ENCODE peak calls at places on chromosomes 1 and 21, in eight cellular contexts. One of them, this sample, is unnamed.

GRCh38 chr21:35256468-35256988 is 207.4 kb upstream of the RUNX1 start:
- DNase-seq in GM12865: no peak
- DNase-seq in brain microvascular endothelial cell: peak
- DNase-seq in GM13977: no peak
- DNase-seq in Calu3: peak
- DNase-seq in activated T-helper 1 cell treated with anti-CD3 and anti-CD28 coated beads, Interleukin-12 subunit alpha, Interleukin-12 subunit beta, Interleukin-2, Interleukin-4 antibody, amounts not matched to agents 30 ng/mL and 10 ng/mL and 1 ng/mL, durations not matched to agents 14 hours and 24 hours and 36 hours: no peak
- DNase-seq in cardiac septum: peak
- DNase-seq in OCI-M1: peak
- DNase-seq in this sample: peak

GRCh38 chr1:41322835-41323234 is 38.4 kb upstream of the FOXO6 start:
- DNase-seq in cardiac septum: no peak
- DNase-seq in brain microvascular endothelial cell: no peak
- DNase-seq in activated T-helper 1 cell treated with anti-CD3 and anti-CD28 coated beads, Interleukin-12 subunit alpha, Interleukin-12 subunit beta, Interleukin-2, Interleukin-4 antibody, amounts not matched to agents 30 ng/mL and 10 ng/mL and 1 ng/mL, durations not matched to agents 14 hours and 24 hours and 36 hours: no peak
- DNase-seq in GM13977: peak
- DNase-seq in OCI-M1: peak
- DNase-seq in Calu3: peak
- DNase-seq in GM12865: peak
- DNase-seq in this sample: no peak

GRCh38 chr21:44557491-44558328 is 885 bp downstream of the KRTAP10-3 start:
- DNase-seq in GM12865: no peak
- DNase-seq in cardiac septum: no peak
- DNase-seq in brain microvascular endothelial cell: no peak
- DNase-seq in Calu3: no peak
- DNase-seq in OCI-M1: no peak
- DNase-seq in GM13977: no peak
- DNase-seq in activated T-helper 1 cell treated with anti-CD3 and anti-CD28 coated beads, Interleukin-12 subunit alpha, Interleukin-12 subunit beta, Interleukin-2, Interleukin-4 antibody, amounts not matched to agents 30 ng/mL and 10 ng/mL and 1 ng/mL, durations not matched to agents 14 hours and 24 hours and 36 hours: no peak
- DNase-seq in this sample: no peak

GRCh38 chr1:155318082-155318481 is 2.6 kb upstream of the RUSC1 start:
- DNase-seq in brain microvascular endothelial cell: no peak
- DNase-seq in GM13977: no peak
- DNase-seq in cardiac septum: no peak
- DNase-seq in activated T-helper 1 cell treated with anti-CD3 and anti-CD28 coated beads, Interleukin-12 subunit alpha, Interleukin-12 subunit beta, Interleukin-2, Interleukin-4 antibody, amounts not matched to agents 30 ng/mL and 10 ng/mL and 1 ng/mL, durations not matched to agents 14 hours and 24 hours and 36 hours: no peak
- DNase-seq in OCI-M1: no peak
- DNase-seq in GM12865: no peak
- DNase-seq in Calu3: no peak
- DNase-seq in this sample: no peak

GRCh38 chr1:89540406-89540970 is 15.9 kb downstream of the LRRC8B start:
- DNase-seq in cardiac septum: no peak
- DNase-seq in OCI-M1: peak
- DNase-seq in GM12865: no peak
- DNase-seq in Calu3: no peak
- DNase-seq in brain microvascular endothelial cell: no peak
- DNase-seq in activated T-helper 1 cell treated with anti-CD3 and anti-CD28 coated beads, Interleukin-12 subunit alpha, Interleukin-12 subunit beta, Interleukin-2, Interleukin-4 antibody, amounts not matched to agents 30 ng/mL and 10 ng/mL and 1 ng/mL, durations not matched to agents 14 hours and 24 hours and 36 hours: no peak
- DNase-seq in GM13977: no peak
- DNase-seq in this sample: no peak

GRCh38 chr1:230987446-230987845 is 8.6 kb downstream of the ARV1 start:
- DNase-seq in OCI-M1: no peak
- DNase-seq in Calu3: no peak
- DNase-seq in activated T-helper 1 cell treated with anti-CD3 and anti-CD28 coated beads, Interleukin-12 subunit alpha, Interleukin-12 subunit beta, Interleukin-2, Interleukin-4 antibody, amounts not matched to agents 30 ng/mL and 10 ng/mL and 1 ng/mL, durations not matched to agents 14 hours and 24 hours and 36 hours: no peak
- DNase-seq in cardiac septum: no peak
- DNase-seq in brain microvascular endothelial cell: no peak
- DNase-seq in GM13977: no peak
- DNase-seq in GM12865: no peak
- DNase-seq in this sample: no peak

GRCh38 chr1:46539968-46540367 is 11.5 kb downstream of the KNCN start:
- DNase-seq in OCI-M1: no peak
- DNase-seq in Calu3: no peak
- DNase-seq in brain microvascular endothelial cell: peak
- DNase-seq in GM12865: no peak
- DNase-seq in activated T-helper 1 cell treated with anti-CD3 and anti-CD28 coated beads, Interleukin-12 subunit alpha, Interleukin-12 subunit beta, Interleukin-2, Interleukin-4 antibody, amounts not matched to agents 30 ng/mL and 10 ng/mL and 1 ng/mL, durations not matched to agents 14 hours and 24 hours and 36 hours: no peak
- DNase-seq in cardiac septum: no peak
- DNase-seq in GM13977: no peak
- DNase-seq in this sample: no peak

GRCh38 chr1:179230251-179230650 is 774 bp upstream of the ABL2 start:
- DNase-seq in GM12865: no peak
- DNase-seq in OCI-M1: peak
- DNase-seq in activated T-helper 1 cell treated with anti-CD3 and anti-CD28 coated beads, Interleukin-12 subunit alpha, Interleukin-12 subunit beta, Interleukin-2, Interleukin-4 antibody, amounts not matched to agents 30 ng/mL and 10 ng/mL and 1 ng/mL, durations not matched to agents 14 hours and 24 hours and 36 hours: no peak
- DNase-seq in GM13977: peak
- DNase-seq in Calu3: no peak
- DNase-seq in brain microvascular endothelial cell: peak
- DNase-seq in cardiac septum: no peak
- DNase-seq in this sample: no peak

GRCh38 chr1:224333939-224334701 is 4.1 kb upstream of the NVL start:
- DNase-seq in cardiac septum: no peak
- DNase-seq in GM12865: peak
- DNase-seq in Calu3: no peak
- DNase-seq in GM13977: peak
- DNase-seq in brain microvascular endothelial cell: peak
- DNase-seq in OCI-M1: peak
- DNase-seq in activated T-helper 1 cell treated with anti-CD3 and anti-CD28 coated beads, Interleukin-12 subunit alpha, Interleukin-12 subunit beta, Interleukin-2, Interleukin-4 antibody, amounts not matched to agents 30 ng/mL and 10 ng/mL and 1 ng/mL, durations not matched to agents 14 hours and 24 hours and 36 hours: no peak
- DNase-seq in this sample: no peak

GRCh38 chr1:154351363-154352068 is 26.2 kb downstream of the ATP8B2 start:
- DNase-seq in Calu3: peak
- DNase-seq in OCI-M1: no peak
- DNase-seq in GM12865: no peak
- DNase-seq in activated T-helper 1 cell treated with anti-CD3 and anti-CD28 coated beads, Interleukin-12 subunit alpha, Interleukin-12 subunit beta, Interleukin-2, Interleukin-4 antibody, amounts not matched to agents 30 ng/mL and 10 ng/mL and 1 ng/mL, durations not matched to agents 14 hours and 24 hours and 36 hours: no peak
- DNase-seq in brain microvascular endothelial cell: no peak
- DNase-seq in GM13977: no peak
- DNase-seq in cardiac septum: no peak
- DNase-seq in this sample: no peak

GRCh38 chr1:244502630-244503029 is 41.6 kb downstream of the CATSPERE start:
- DNase-seq in OCI-M1: no peak
- DNase-seq in cardiac septum: no peak
- DNase-seq in activated T-helper 1 cell treated with anti-CD3 and anti-CD28 coated beads, Interleukin-12 subunit alpha, Interleukin-12 subunit beta, Interleukin-2, Interleukin-4 antibody, amounts not matched to agents 30 ng/mL and 10 ng/mL and 1 ng/mL, durations not matched to agents 14 hours and 24 hours and 36 hours: no peak
- DNase-seq in brain microvascular endothelial cell: no peak
- DNase-seq in Calu3: no peak
- DNase-seq in GM13977: no peak
- DNase-seq in GM12865: no peak
- DNase-seq in this sample: no peak

GRCh38 chr1:172147541-172147940 is 272.9 kb upstream of the C1orf105 start:
- DNase-seq in GM13977: no peak
- DNase-seq in brain microvascular endothelial cell: no peak
- DNase-seq in Calu3: no peak
- DNase-seq in activated T-helper 1 cell treated with anti-CD3 and anti-CD28 coated beads, Interleukin-12 subunit alpha, Interleukin-12 subunit beta, Interleukin-2, Interleukin-4 antibody, amounts not matched to agents 30 ng/mL and 10 ng/mL and 1 ng/mL, durations not matched to agents 14 hours and 24 hours and 36 hours: no peak
- DNase-seq in cardiac septum: no peak
- DNase-seq in GM12865: no peak
- DNase-seq in OCI-M1: no peak
- DNase-seq in this sample: no peak

GRCh38 chr1:6273380-6273891 is 12.5 kb upstream of the GPR153 start:
- DNase-seq in GM12865: no peak
- DNase-seq in Calu3: peak
- DNase-seq in brain microvascular endothelial cell: peak
- DNase-seq in activated T-helper 1 cell treated with anti-CD3 and anti-CD28 coated beads, Interleukin-12 subunit alpha, Interleukin-12 subunit beta, Interleukin-2, Interleukin-4 antibody, amounts not matched to agents 30 ng/mL and 10 ng/mL and 1 ng/mL, durations not matched to agents 14 hours and 24 hours and 36 hours: no peak
- DNase-seq in cardiac septum: no peak
- DNase-seq in GM13977: no peak
- DNase-seq in OCI-M1: no peak
- DNase-seq in this sample: peak

GRCh38 chr1:30756545-30757195 is 904 bp downstream of the LAPTM5 start:
- DNase-seq in cardiac septum: peak
- DNase-seq in GM12865: peak
- DNase-seq in Calu3: peak
- DNase-seq in OCI-M1: peak
- DNase-seq in brain microvascular endothelial cell: peak
- DNase-seq in activated T-helper 1 cell treated with anti-CD3 and anti-CD28 coated beads, Interleukin-12 subunit alpha, Interleukin-12 subunit beta, Interleukin-2, Interleukin-4 antibody, amounts not matched to agents 30 ng/mL and 10 ng/mL and 1 ng/mL, durations not matched to agents 14 hours and 24 hours and 36 hours: peak
- DNase-seq in GM13977: no peak
- DNase-seq in this sample: peak

GRCh38 chr1:229440821-229441537 is 7.1 kb upstream of the ACTA1 start:
- DNase-seq in brain microvascular endothelial cell: peak
- DNase-seq in GM13977: peak
- DNase-seq in activated T-helper 1 cell treated with anti-CD3 and anti-CD28 coated beads, Interleukin-12 subunit alpha, Interleukin-12 subunit beta, Interleukin-2, Interleukin-4 antibody, amounts not matched to agents 30 ng/mL and 10 ng/mL and 1 ng/mL, durations not matched to agents 14 hours and 24 hours and 36 hours: peak
- DNase-seq in GM12865: peak
- DNase-seq in OCI-M1: peak
- DNase-seq in Calu3: no peak
- DNase-seq in cardiac septum: no peak
- DNase-seq in this sample: peak

GRCh38 chr1:247482747-247483146 is 24.8 kb upstream of the OR2B11 start:
- DNase-seq in OCI-M1: no peak
- DNase-seq in cardiac septum: no peak
- DNase-seq in GM13977: no peak
- DNase-seq in Calu3: no peak
- DNase-seq in activated T-helper 1 cell treated with anti-CD3 and anti-CD28 coated beads, Interleukin-12 subunit alpha, Interleukin-12 subunit beta, Interleukin-2, Interleukin-4 antibody, amounts not matched to agents 30 ng/mL and 10 ng/mL and 1 ng/mL, durations not matched to agents 14 hours and 24 hours and 36 hours: no peak
- DNase-seq in GM12865: no peak
- DNase-seq in brain microvascular endothelial cell: no peak
- DNase-seq in this sample: no peak

GRCh38 chr1:9717193-9718005 is 65.9 kb downstream of the PIK3CD start:
- DNase-seq in GM12865: peak
- DNase-seq in OCI-M1: peak
- DNase-seq in activated T-helper 1 cell treated with anti-CD3 and anti-CD28 coated beads, Interleukin-12 subunit alpha, Interleukin-12 subunit beta, Interleukin-2, Interleukin-4 antibody, amounts not matched to agents 30 ng/mL and 10 ng/mL and 1 ng/mL, durations not matched to agents 14 hours and 24 hours and 36 hours: peak
- DNase-seq in GM13977: peak
- DNase-seq in cardiac septum: no peak
- DNase-seq in Calu3: no peak
- DNase-seq in brain microvascular endothelial cell: no peak
- DNase-seq in this sample: no peak

GRCh38 chr1:227940791-227941241 is 6.9 kb downstream of the WNT9A start:
- DNase-seq in Calu3: no peak
- DNase-seq in activated T-helper 1 cell treated with anti-CD3 and anti-CD28 coated beads, Interleukin-12 subunit alpha, Interleukin-12 subunit beta, Interleukin-2, Interleukin-4 antibody, amounts not matched to agents 30 ng/mL and 10 ng/mL and 1 ng/mL, durations not matched to agents 14 hours and 24 hours and 36 hours: no peak
- DNase-seq in GM13977: no peak
- DNase-seq in GM12865: no peak
- DNase-seq in brain microvascular endothelial cell: no peak
- DNase-seq in OCI-M1: no peak
- DNase-seq in cardiac septum: peak
- DNase-seq in this sample: no peak

GRCh38 chr1:7616076-7616833 is 154.8 kb upstream of the VAMP3 start:
- DNase-seq in GM13977: peak
- DNase-seq in cardiac septum: peak
- DNase-seq in activated T-helper 1 cell treated with anti-CD3 and anti-CD28 coated beads, Interleukin-12 subunit alpha, Interleukin-12 subunit beta, Interleukin-2, Interleukin-4 antibody, amounts not matched to agents 30 ng/mL and 10 ng/mL and 1 ng/mL, durations not matched to agents 14 hours and 24 hours and 36 hours: no peak
- DNase-seq in brain microvascular endothelial cell: peak
- DNase-seq in Calu3: peak
- DNase-seq in GM12865: peak
- DNase-seq in OCI-M1: peak
- DNase-seq in this sample: peak

GRCh38 chr1:185291647-185292046 is 25.4 kb downstream of the IVNS1ABP start:
- DNase-seq in OCI-M1: peak
- DNase-seq in cardiac septum: no peak
- DNase-seq in Calu3: no peak
- DNase-seq in GM13977: no peak
- DNase-seq in brain microvascular endothelial cell: no peak
- DNase-seq in GM12865: no peak
- DNase-seq in activated T-helper 1 cell treated with anti-CD3 and anti-CD28 coated beads, Interleukin-12 subunit alpha, Interleukin-12 subunit beta, Interleukin-2, Interleukin-4 antibody, amounts not matched to agents 30 ng/mL and 10 ng/mL and 1 ng/mL, durations not matched to agents 14 hours and 24 hours and 36 hours: no peak
- DNase-seq in this sample: no peak

GRCh38 chr1:39021431-39021830 is 4.7 kb upstream of the NDUFS5 start:
- DNase-seq in Calu3: no peak
- DNase-seq in brain microvascular endothelial cell: no peak
- DNase-seq in activated T-helper 1 cell treated with anti-CD3 and anti-CD28 coated beads, Interleukin-12 subunit alpha, Interleukin-12 subunit beta, Interleukin-2, Interleukin-4 antibody, amounts not matched to agents 30 ng/mL and 10 ng/mL and 1 ng/mL, durations not matched to agents 14 hours and 24 hours and 36 hours: no peak
- DNase-seq in cardiac septum: no peak
- DNase-seq in GM13977: no peak
- DNase-seq in OCI-M1: no peak
- DNase-seq in GM12865: no peak
- DNase-seq in this sample: no peak

GRCh38 chr1:32716312-32717126 is 13.9 kb upstream of the SYNC start:
- DNase-seq in GM12865: peak
- DNase-seq in GM13977: peak
- DNase-seq in OCI-M1: peak
- DNase-seq in activated T-helper 1 cell treated with anti-CD3 and anti-CD28 coated beads, Interleukin-12 subunit alpha, Interleukin-12 subunit beta, Interleukin-2, Interleukin-4 antibody, amounts not matched to agents 30 ng/mL and 10 ng/mL and 1 ng/mL, durations not matched to agents 14 hours and 24 hours and 36 hours: peak
- DNase-seq in cardiac septum: no peak
- DNase-seq in brain microvascular endothelial cell: no peak
- DNase-seq in Calu3: peak
- DNase-seq in this sample: no peak

GRCh38 chr1:99397029-99397428 is 132.7 kb downstream of the PLPPR4 start:
- DNase-seq in OCI-M1: no peak
- DNase-seq in GM12865: no peak
- DNase-seq in GM13977: no peak
- DNase-seq in cardiac septum: no peak
- DNase-seq in Calu3: no peak
- DNase-seq in brain microvascular endothelial cell: peak
- DNase-seq in activated T-helper 1 cell treated with anti-CD3 and anti-CD28 coated beads, Interleukin-12 subunit alpha, Interleukin-12 subunit beta, Interleukin-2, Interleukin-4 antibody, amounts not matched to agents 30 ng/mL and 10 ng/mL and 1 ng/mL, durations not matched to agents 14 hours and 24 hours and 36 hours: no peak
- DNase-seq in this sample: no peak

GRCh38 chr1:181152892-181153633 is 64.6 kb downstream of the IER5 start:
- DNase-seq in GM13977: peak
- DNase-seq in Calu3: no peak
- DNase-seq in GM12865: peak
- DNase-seq in activated T-helper 1 cell treated with anti-CD3 and anti-CD28 coated beads, Interleukin-12 subunit alpha, Interleukin-12 subunit beta, Interleukin-2, Interleukin-4 antibody, amounts not matched to agents 30 ng/mL and 10 ng/mL and 1 ng/mL, durations not matched to agents 14 hours and 24 hours and 36 hours: no peak
- DNase-seq in OCI-M1: peak
- DNase-seq in cardiac septum: peak
- DNase-seq in brain microvascular endothelial cell: peak
- DNase-seq in this sample: peak

GRCh38 chr1:25628741-25629421 is 12.3 kb downstream of the MAN1C1 start:
- DNase-seq in Calu3: no peak
- DNase-seq in GM13977: no peak
- DNase-seq in OCI-M1: no peak
- DNase-seq in GM12865: no peak
- DNase-seq in cardiac septum: no peak
- DNase-seq in brain microvascular endothelial cell: no peak
- DNase-seq in activated T-helper 1 cell treated with anti-CD3 and anti-CD28 coated beads, Interleukin-12 subunit alpha, Interleukin-12 subunit beta, Interleukin-2, Interleukin-4 antibody, amounts not matched to agents 30 ng/mL and 10 ng/mL and 1 ng/mL, durations not matched to agents 14 hours and 24 hours and 36 hours: no peak
- DNase-seq in this sample: no peak

GRCh38 chr1:12636098-12636950 is 7.6 kb upstream of the AADACL4 start:
- DNase-seq in activated T-helper 1 cell treated with anti-CD3 and anti-CD28 coated beads, Interleukin-12 subunit alpha, Interleukin-12 subunit beta, Interleukin-2, Interleukin-4 antibody, amounts not matched to agents 30 ng/mL and 10 ng/mL and 1 ng/mL, durations not matched to agents 14 hours and 24 hours and 36 hours: no peak
- DNase-seq in OCI-M1: no peak
- DNase-seq in GM13977: no peak
- DNase-seq in brain microvascular endothelial cell: peak
- DNase-seq in GM12865: no peak
- DNase-seq in Calu3: no peak
- DNase-seq in cardiac septum: peak
- DNase-seq in this sample: no peak

GRCh38 chr1:224673161-224673560 is 57.0 kb downstream of the CNIH3 start:
- DNase-seq in Calu3: no peak
- DNase-seq in GM12865: no peak
- DNase-seq in cardiac septum: no peak
- DNase-seq in OCI-M1: no peak
- DNase-seq in activated T-helper 1 cell treated with anti-CD3 and anti-CD28 coated beads, Interleukin-12 subunit alpha, Interleukin-12 subunit beta, Interleukin-2, Interleukin-4 antibody, amounts not matched to agents 30 ng/mL and 10 ng/mL and 1 ng/mL, durations not matched to agents 14 hours and 24 hours and 36 hours: no peak
- DNase-seq in GM13977: no peak
- DNase-seq in brain microvascular endothelial cell: no peak
- DNase-seq in this sample: no peak

GRCh38 chr1:13730751-13731482 is 30.9 kb downstream of the PRDM2 start:
- DNase-seq in activated T-helper 1 cell treated with anti-CD3 and anti-CD28 coated beads, Interleukin-12 subunit alpha, Interleukin-12 subunit beta, Interleukin-2, Interleukin-4 antibody, amounts not matched to agents 30 ng/mL and 10 ng/mL and 1 ng/mL, durations not matched to agents 14 hours and 24 hours and 36 hours: peak
- DNase-seq in GM13977: peak
- DNase-seq in GM12865: peak
- DNase-seq in cardiac septum: no peak
- DNase-seq in Calu3: no peak
- DNase-seq in brain microvascular endothelial cell: no peak
- DNase-seq in OCI-M1: no peak
- DNase-seq in this sample: peak

GRCh38 chr1:208003241-208003640 is 92.3 kb upstream of the CD34 start:
- DNase-seq in Calu3: no peak
- DNase-seq in cardiac septum: peak
- DNase-seq in activated T-helper 1 cell treated with anti-CD3 and anti-CD28 coated beads, Interleukin-12 subunit alpha, Interleukin-12 subunit beta, Interleukin-2, Interleukin-4 antibody, amounts not matched to agents 30 ng/mL and 10 ng/mL and 1 ng/mL, durations not matched to agents 14 hours and 24 hours and 36 hours: no peak
- DNase-seq in GM12865: no peak
- DNase-seq in brain microvascular endothelial cell: no peak
- DNase-seq in OCI-M1: no peak
- DNase-seq in GM13977: no peak
- DNase-seq in this sample: no peak

GRCh38 chr1:200359610-200360163 is 50.1 kb downstream of the ZNF281 start:
- DNase-seq in cardiac septum: no peak
- DNase-seq in activated T-helper 1 cell treated with anti-CD3 and anti-CD28 coated beads, Interleukin-12 subunit alpha, Interleukin-12 subunit beta, Interleukin-2, Interleukin-4 antibody, amounts not matched to agents 30 ng/mL and 10 ng/mL and 1 ng/mL, durations not matched to agents 14 hours and 24 hours and 36 hours: no peak
- DNase-seq in Calu3: no peak
- DNase-seq in GM12865: no peak
- DNase-seq in GM13977: no peak
- DNase-seq in OCI-M1: no peak
- DNase-seq in brain microvascular endothelial cell: peak
- DNase-seq in this sample: no peak

GRCh38 chr1:232074265-232074664 is 447.7 kb downstream of the DISC1 start:
- DNase-seq in cardiac septum: no peak
- DNase-seq in GM12865: no peak
- DNase-seq in Calu3: no peak
- DNase-seq in OCI-M1: peak
- DNase-seq in GM13977: no peak
- DNase-seq in brain microvascular endothelial cell: no peak
- DNase-seq in activated T-helper 1 cell treated with anti-CD3 and anti-CD28 coated beads, Interleukin-12 subunit alpha, Interleukin-12 subunit beta, Interleukin-2, Interleukin-4 antibody, amounts not matched to agents 30 ng/mL and 10 ng/mL and 1 ng/mL, durations not matched to agents 14 hours and 24 hours and 36 hours: no peak
- DNase-seq in this sample: no peak

GRCh38 chr1:105565006-105565405 is 1491.5 kb upstream of the PRMT6 start:
- DNase-seq in GM12865: no peak
- DNase-seq in OCI-M1: no peak
- DNase-seq in cardiac septum: no peak
- DNase-seq in brain microvascular endothelial cell: no peak
- DNase-seq in Calu3: no peak
- DNase-seq in GM13977: no peak
- DNase-seq in activated T-helper 1 cell treated with anti-CD3 and anti-CD28 coated beads, Interleukin-12 subunit alpha, Interleukin-12 subunit beta, Interleukin-2, Interleukin-4 antibody, amounts not matched to agents 30 ng/mL and 10 ng/mL and 1 ng/mL, durations not matched to agents 14 hours and 24 hours and 36 hours: no peak
- DNase-seq in this sample: no peak

GRCh38 chr1:61131716-61132115 is 49.4 kb downstream of the NFIA start:
- DNase-seq in GM12865: no peak
- DNase-seq in activated T-helper 1 cell treated with anti-CD3 and anti-CD28 coated beads, Interleukin-12 subunit alpha, Interleukin-12 subunit beta, Interleukin-2, Interleukin-4 antibody, amounts not matched to agents 30 ng/mL and 10 ng/mL and 1 ng/mL, durations not matched to agents 14 hours and 24 hours and 36 hours: no peak
- DNase-seq in brain microvascular endothelial cell: peak
- DNase-seq in cardiac septum: no peak
- DNase-seq in GM13977: no peak
- DNase-seq in Calu3: no peak
- DNase-seq in OCI-M1: peak
- DNase-seq in this sample: no peak

GRCh38 chr1:203661572-203661971 is 34.9 kb downstream of the ATP2B4 start:
- DNase-seq in Calu3: peak
- DNase-seq in OCI-M1: no peak
- DNase-seq in brain microvascular endothelial cell: no peak
- DNase-seq in activated T-helper 1 cell treated with anti-CD3 and anti-CD28 coated beads, Interleukin-12 subunit alpha, Interleukin-12 subunit beta, Interleukin-2, Interleukin-4 antibody, amounts not matched to agents 30 ng/mL and 10 ng/mL and 1 ng/mL, durations not matched to agents 14 hours and 24 hours and 36 hours: no peak
- DNase-seq in cardiac septum: no peak
- DNase-seq in GM12865: no peak
- DNase-seq in GM13977: no peak
- DNase-seq in this sample: no peak

This sample was measured in astrocyte of the cerebellum.